ENCODE peak calls at places on chromosomes 12 and 14, in seven cellular contexts. One of them, this sample, is unnamed.

GRCh38 chr12:59181378-59181777 is 261.1 kb upstream of the LRIG3 start:
- DNase-seq in pulmonary artery endothelial cell: no peak
- DNase-seq in HTR-8/SVneo: no peak
- DNase-seq in hepatocyte: no peak
- DNase-seq in stimulated activated CD4-positive, alpha-beta T cell treated with anti-CD3 and anti-CD28 coated beads, Interleukin-4, amount 100 ng/mL, for 1 hour: no peak
- DNase-seq in nucleus accumbens: no peak
- DNase-seq in HEK293T: no peak
- DNase-seq in this sample: no peak

GRCh38 chr12:402127-402456 is 648 bp downstream of the CCDC77 start:
- DNase-seq in pulmonary artery endothelial cell: no peak
- DNase-seq in HTR-8/SVneo: peak
- DNase-seq in hepatocyte: peak
- DNase-seq in stimulated activated CD4-positive, alpha-beta T cell treated with anti-CD3 and anti-CD28 coated beads, Interleukin-4, amount 100 ng/mL, for 1 hour: no peak
- DNase-seq in nucleus accumbens: no peak
- DNase-seq in HEK293T: peak
- DNase-seq in this sample: no peak

GRCh38 chr14:65006251-65006721 is 19.6 kb downstream of the FNTB start:
- DNase-seq in pulmonary artery endothelial cell: no peak
- DNase-seq in HTR-8/SVneo: peak
- DNase-seq in hepatocyte: no peak
- DNase-seq in stimulated activated CD4-positive, alpha-beta T cell treated with anti-CD3 and anti-CD28 coated beads, Interleukin-4, amount 100 ng/mL, for 1 hour: no peak
- DNase-seq in nucleus accumbens: no peak
- DNase-seq in HEK293T: no peak
- DNase-seq in this sample: no peak

GRCh38 chr14:61615743-61616523 is 79.4 kb upstream of the HIF1A start:
- DNase-seq in pulmonary artery endothelial cell: peak
- DNase-seq in HTR-8/SVneo: peak
- DNase-seq in hepatocyte: no peak
- DNase-seq in stimulated activated CD4-positive, alpha-beta T cell treated with anti-CD3 and anti-CD28 coated beads, Interleukin-4, amount 100 ng/mL, for 1 hour: no peak
- DNase-seq in nucleus accumbens: no peak
- DNase-seq in HEK293T: no peak
- DNase-seq in this sample: no peak

GRCh38 chr12:47238665-47239064 is 158.9 kb upstream of the AMIGO2 start:
- DNase-seq in pulmonary artery endothelial cell: no peak
- DNase-seq in HTR-8/SVneo: no peak
- DNase-seq in hepatocyte: no peak
- DNase-seq in stimulated activated CD4-positive, alpha-beta T cell treated with anti-CD3 and anti-CD28 coated beads, Interleukin-4, amount 100 ng/mL, for 1 hour: no peak
- DNase-seq in nucleus accumbens: no peak
- DNase-seq in HEK293T: no peak
- DNase-seq in this sample: no peak

GRCh38 chr12:114976361-114976760 is 292.4 kb upstream of the TBX3 start:
- DNase-seq in pulmonary artery endothelial cell: no peak
- DNase-seq in HTR-8/SVneo: no peak
- DNase-seq in hepatocyte: no peak
- DNase-seq in stimulated activated CD4-positive, alpha-beta T cell treated with anti-CD3 and anti-CD28 coated beads, Interleukin-4, amount 100 ng/mL, for 1 hour: no peak
- DNase-seq in nucleus accumbens: no peak
- DNase-seq in HEK293T: no peak
- DNase-seq in this sample: no peak

GRCh38 chr12:131605304-131605829 is 105.5 kb upstream of the SFSWAP start:
- DNase-seq in pulmonary artery endothelial cell: no peak
- DNase-seq in HTR-8/SVneo: no peak
- DNase-seq in hepatocyte: no peak
- DNase-seq in stimulated activated CD4-positive, alpha-beta T cell treated with anti-CD3 and anti-CD28 coated beads, Interleukin-4, amount 100 ng/mL, for 1 hour: no peak
- DNase-seq in nucleus accumbens: no peak
- DNase-seq in HEK293T: no peak
- DNase-seq in this sample: no peak

GRCh38 chr14:74488788-74489397 is 4.2 kb downstream of the NPC2 start:
- DNase-seq in pulmonary artery endothelial cell: peak
- DNase-seq in HTR-8/SVneo: peak
- DNase-seq in hepatocyte: no peak
- DNase-seq in stimulated activated CD4-positive, alpha-beta T cell treated with anti-CD3 and anti-CD28 coated beads, Interleukin-4, amount 100 ng/mL, for 1 hour: no peak
- DNase-seq in nucleus accumbens: no peak
- DNase-seq in HEK293T: no peak
- DNase-seq in this sample: no peak

GRCh38 chr12:50985322-50985721 is 33.0 kb downstream of the HIGD1C start:
- DNase-seq in pulmonary artery endothelial cell: peak
- DNase-seq in HTR-8/SVneo: no peak
- DNase-seq in hepatocyte: peak
- DNase-seq in stimulated activated CD4-positive, alpha-beta T cell treated with anti-CD3 and anti-CD28 coated beads, Interleukin-4, amount 100 ng/mL, for 1 hour: no peak
- DNase-seq in nucleus accumbens: no peak
- DNase-seq in HEK293T: no peak
- DNase-seq in this sample: no peak

GRCh38 chr12:57777367-57777766 is 5.0 kb downstream of the EEF1AKMT3 start:
- DNase-seq in pulmonary artery endothelial cell: no peak
- DNase-seq in HTR-8/SVneo: no peak
- DNase-seq in hepatocyte: no peak
- DNase-seq in stimulated activated CD4-positive, alpha-beta T cell treated with anti-CD3 and anti-CD28 coated beads, Interleukin-4, amount 100 ng/mL, for 1 hour: no peak
- DNase-seq in nucleus accumbens: no peak
- DNase-seq in HEK293T: no peak
- DNase-seq in this sample: no peak

GRCh38 chr12:16603916-16604575 is 1.9 kb downstream of the LMO3 start:
- DNase-seq in pulmonary artery endothelial cell: no peak
- DNase-seq in HTR-8/SVneo: no peak
- DNase-seq in hepatocyte: no peak
- DNase-seq in stimulated activated CD4-positive, alpha-beta T cell treated with anti-CD3 and anti-CD28 coated beads, Interleukin-4, amount 100 ng/mL, for 1 hour: no peak
- DNase-seq in nucleus accumbens: no peak
- DNase-seq in HEK293T: no peak
- DNase-seq in this sample: no peak

GRCh38 chr12:93689076-93689834 is 12.1 kb downstream of the CRADD start:
- DNase-seq in pulmonary artery endothelial cell: no peak
- DNase-seq in HTR-8/SVneo: no peak
- DNase-seq in hepatocyte: peak
- DNase-seq in stimulated activated CD4-positive, alpha-beta T cell treated with anti-CD3 and anti-CD28 coated beads, Interleukin-4, amount 100 ng/mL, for 1 hour: no peak
- DNase-seq in nucleus accumbens: no peak
- DNase-seq in HEK293T: no peak
- DNase-seq in this sample: no peak

GRCh38 chr14:90491221-90491867 is 94.5 kb downstream of the CALM1 start:
- DNase-seq in pulmonary artery endothelial cell: no peak
- DNase-seq in HTR-8/SVneo: no peak
- DNase-seq in hepatocyte: peak
- DNase-seq in stimulated activated CD4-positive, alpha-beta T cell treated with anti-CD3 and anti-CD28 coated beads, Interleukin-4, amount 100 ng/mL, for 1 hour: no peak
- DNase-seq in nucleus accumbens: peak
- DNase-seq in HEK293T: no peak
- DNase-seq in this sample: no peak

GRCh38 chr12:22658214-22658613 is 33.2 kb downstream of the ETNK1 start:
- DNase-seq in pulmonary artery endothelial cell: peak
- DNase-seq in HTR-8/SVneo: peak
- DNase-seq in hepatocyte: no peak
- DNase-seq in stimulated activated CD4-positive, alpha-beta T cell treated with anti-CD3 and anti-CD28 coated beads, Interleukin-4, amount 100 ng/mL, for 1 hour: no peak
- DNase-seq in nucleus accumbens: no peak
- DNase-seq in HEK293T: no peak
- DNase-seq in this sample: no peak

GRCh38 chr12:2298556-2299195 is 245.9 kb downstream of the CACNA1C start:
- DNase-seq in pulmonary artery endothelial cell: no peak
- DNase-seq in HTR-8/SVneo: no peak
- DNase-seq in hepatocyte: no peak
- DNase-seq in stimulated activated CD4-positive, alpha-beta T cell treated with anti-CD3 and anti-CD28 coated beads, Interleukin-4, amount 100 ng/mL, for 1 hour: no peak
- DNase-seq in nucleus accumbens: no peak
- DNase-seq in HEK293T: no peak
- DNase-seq in this sample: no peak

GRCh38 chr12:108630481-108631207 is 3.0 kb downstream of the SELPLG start:
- DNase-seq in pulmonary artery endothelial cell: no peak
- DNase-seq in HTR-8/SVneo: peak
- DNase-seq in hepatocyte: no peak
- DNase-seq in stimulated activated CD4-positive, alpha-beta T cell treated with anti-CD3 and anti-CD28 coated beads, Interleukin-4, amount 100 ng/mL, for 1 hour: no peak
- DNase-seq in nucleus accumbens: no peak
- DNase-seq in HEK293T: no peak
- DNase-seq in this sample: no peak

GRCh38 chr12:89138048-89138852 is 214.1 kb downstream of the DUSP6 start:
- DNase-seq in pulmonary artery endothelial cell: no peak
- DNase-seq in HTR-8/SVneo: no peak
- DNase-seq in hepatocyte: no peak
- DNase-seq in stimulated activated CD4-positive, alpha-beta T cell treated with anti-CD3 and anti-CD28 coated beads, Interleukin-4, amount 100 ng/mL, for 1 hour: no peak
- DNase-seq in nucleus accumbens: no peak
- DNase-seq in HEK293T: peak
- DNase-seq in this sample: no peak

This sample was measured in B cell.